ENCODE peak calls at places on chromosome 21, in six cellular contexts. R, Q, S, D, Z and K are unnamed samples.

GRCh38 chr21:32007461-32007860 is 134.6 kb downstream of the HUNK start:
- DNase-seq in R (no peak), S (no peak), Q (no peak), Z (no peak), D (no peak), K (no peak)

GRCh38 chr21:17823846-17824245 is 4.7 kb upstream of the C21orf91 start:
- DNase-seq in R (no peak), D (no peak), Q (no peak), Z (no peak), S (no peak), K (no peak)

GRCh38 chr21:42991992-42992740 is 17.8 kb downstream of the PKNOX1 start:
- DNase-seq in Z (no peak), Q (peak), S (no peak), D (no peak), R (peak), K (peak)

GRCh38 chr21:44708866-44709425 is 2.4 kb downstream of the TSPEAR start:
- DNase-seq in S (no peak), Z (no peak), D (no peak), Q (no peak), R (peak), K (no peak)

GRCh38 chr21:44294391-44295162 is 5.3 kb upstream of the PFKL start:
- DNase-seq in R (no peak), Z (no peak), Q (peak), D (no peak), S (no peak), K (no peak)

GRCh38 chr21:29359718-29360117 is 61.0 kb downstream of the BACH1 start:
- DNase-seq in S (no peak), R (no peak), Q (no peak), Z (no peak), D (no peak), K (no peak)

GRCh38 chr21:42861311-42862122 is 17.8 kb downstream of the WDR4 start:
- DNase-seq in Z (no peak), D (no peak), R (no peak), Q (peak), S (no peak), K (no peak)

GRCh38 chr21:43331962-43332458 is 94.9 kb downstream of the SIK1 start:
- DNase-seq in S (no peak), R (no peak), Z (no peak), Q (peak), D (no peak), K (no peak)

GRCh38 chr21:41769106-41769505 is 2.3 kb upstream of the RIPK4 start:
- DNase-seq in Q (no peak), Z (no peak), R (no peak), D (no peak), S (no peak), K (no peak)

GRCh38 chr21:15449556-15449955 is 280.2 kb upstream of the USP25 start:
- DNase-seq in Q (no peak), D (no peak), S (no peak), R (no peak), Z (no peak), K (no peak)

GRCh38 chr21:43866233-43866632 is 1.2 kb downstream of the AGPAT3 start:
- DNase-seq in D (peak), Z (peak), R (peak), S (no peak), Q (peak), K (peak)

GRCh38 chr21:24163539-24163938 is 1443.7 kb downstream of the MRPL39 start:
- DNase-seq in Q (no peak), S (no peak), D (no peak), Z (no peak), R (no peak), K (no peak)

GRCh38 chr21:35048706-35049617 is at the start of gene RUNX1:
- DNase-seq in Z (peak), R (peak), S (peak), D (peak), Q (peak), K (peak)

GRCh38 chr21:21366277-21366676 is 368.1 kb downstream of the NCAM2 start:
- DNase-seq in S (no peak), Q (no peak), R (no peak), D (no peak), Z (no peak), K (no peak)

GRCh38 chr21:38956791-38957571 is 151.3 kb downstream of the ETS2 start:
- DNase-seq in Z (peak), Q (no peak), S (no peak), D (no peak), R (no peak), K (no peak)

GRCh38 chr21:17900281-17900989 is 81.3 kb upstream of the C21orf91 start:
- DNase-seq in Z (no peak), D (no peak), S (no peak), Q (no peak), R (no peak), K (no peak)

GRCh38 chr21:42974832-42975820 is 764 bp downstream of the PKNOX1 start:
- DNase-seq in S (peak), Q (peak), D (peak), R (peak), Z (peak), K (peak)

GRCh38 chr21:28639742-28640141 is 352.9 kb downstream of the LTN1 start:
- DNase-seq in S (no peak), D (no peak), R (no peak), Q (no peak), Z (no peak), K (no peak)

GRCh38 chr21:26918318-26919065 is 48.4 kb downstream of the ADAMTS5 start:
- DNase-seq in Z (no peak), D (no peak), R (no peak), S (no peak), Q (no peak), K (no peak)

GRCh38 chr21:44901391-44902074 is 19.2 kb downstream of the ITGB2 start:
- DNase-seq in Q (peak), D (no peak), Z (no peak), S (no peak), R (no peak), K (no peak)

GRCh38 chr21:39612233-39613028 is at the start of gene B3GALT5:
- DNase-seq in D (no peak), S (no peak), R (no peak), Z (no peak), Q (no peak), K (no peak)

GRCh38 chr21:44991538-44992483 is 52.0 kb downstream of the SLX9 start:
- DNase-seq in S (no peak), Z (no peak), R (no peak), Q (no peak), D (no peak), K (no peak)